ENCODE peak calls at places on chromosomes 7 and 10, in six cellular contexts. G is heart left ventricle, A is midbrain, C is breast epithelium, F is NCI-H510A treated with DMSO at 0.1 percent for 48 hours, Y is cardiac muscle cell. L is an unnamed sample.

GRCh38 chr10:69748621-69749020 is 53.1 kb upstream of the COL13A1 start:
- DNase-seq in A (no peak), Y (no peak), G (no peak), C (no peak), F (no peak), L (no peak)

GRCh38 chr7:105046414-105046813 is 32.4 kb downstream of the KMT2E start:
- DNase-seq in C (no peak), F (no peak), Y (peak; percentile 59), G (no peak), A (no peak), L (no peak)

GRCh38 chr10:104380336-104380735 is 26.7 kb downstream of the CFAP58 start:
- DNase-seq in C (no peak), Y (no peak), A (no peak), F (no peak), G (no peak), L (no peak)

GRCh38 chr7:140888087-140888486 is 36.6 kb downstream of the BRAF start:
- DNase-seq in G (no peak), Y (no peak), F (no peak), C (no peak), A (no peak), L (no peak)

GRCh38 chr10:72509951-72510350 is 115.9 kb downstream of the MICU1 start:
- DNase-seq in G (no peak), F (no peak), A (no peak), Y (no peak), C (no peak), L (no peak)

GRCh38 chr7:4833691-4834600 is 27.9 kb downstream of the PAPOLB start:
- DNase-seq in C (peak; percentile 47), G (no peak), F (no peak), Y (no peak), A (no peak), L (no peak)

GRCh38 chr7:896346-897075 is 20.2 kb downstream of the GET4 start:
- DNase-seq in C (no peak), G (no peak), Y (no peak), A (no peak), F (no peak), L (no peak)

GRCh38 chr7:135175931-135176330 is 5.4 kb upstream of the CYREN start:
- DNase-seq in Y (no peak), F (no peak), A (no peak), G (no peak), C (no peak), L (no peak)

GRCh38 chr7:1473864-1474512 is 14.7 kb upstream of the MICALL2 start:
- DNase-seq in Y (peak; percentile 90), F (peak; percentile 93), G (peak; percentile 86), A (peak; percentile 80), C (peak; percentile 88), L (peak; percentile 88)